ENCODE peak calls at places on chromosomes 7 and 10, in seven cellular contexts. One of them, this sample, is unnamed.
A peak's percentile ranks its signal among the peaks of the same experiment; 100 is the strongest.

GRCh38 chr7:99407849-99408346 is 499 bp downstream of the PDAP1 start:
- DNase-seq in stimulated activated naive CD8-positive, alpha-beta T cell treated with anti-CD3 and anti-CD28 coated beads, Interleukin-15, Interleukin-2, amounts not matched to agents 100 U/mL and 50 U/mL, for 24 hours: peak; percentile 40
- DNase-seq in Calu3: peak; percentile 10
- DNase-seq in IMR-90: peak; percentile 86
- DNase-seq in OCI-M1: peak; percentile 71
- DNase-seq in stimulated activated CD8-positive, alpha-beta memory T cell treated with anti-CD3 and anti-CD28 coated beads, Interleukin-2, amount 100 ng/mL, for 48 hours: no peak
- DNase-seq in iPS-NIHi11: no peak
- DNase-seq in this sample: peak; percentile 37

GRCh38 chr7:13581097-13581496 is 408.4 kb downstream of the ETV1 start:
- DNase-seq in OCI-M1: no peak
- DNase-seq in Calu3: no peak
- DNase-seq in iPS-NIHi11: no peak
- DNase-seq in stimulated activated CD8-positive, alpha-beta memory T cell treated with anti-CD3 and anti-CD28 coated beads, Interleukin-2, amount 100 ng/mL, for 48 hours: no peak
- DNase-seq in IMR-90: no peak
- DNase-seq in stimulated activated naive CD8-positive, alpha-beta T cell treated with anti-CD3 and anti-CD28 coated beads, Interleukin-15, Interleukin-2, amounts not matched to agents 100 U/mL and 50 U/mL, for 24 hours: no peak
- DNase-seq in this sample: no peak

GRCh38 chr10:45997557-45997956 is 25.3 kb downstream of the TIMM23 start:
- DNase-seq in stimulated activated CD8-positive, alpha-beta memory T cell treated with anti-CD3 and anti-CD28 coated beads, Interleukin-2, amount 100 ng/mL, for 48 hours: no peak
- DNase-seq in IMR-90: no peak
- DNase-seq in OCI-M1: no peak
- DNase-seq in Calu3: no peak
- DNase-seq in iPS-NIHi11: no peak
- DNase-seq in stimulated activated naive CD8-positive, alpha-beta T cell treated with anti-CD3 and anti-CD28 coated beads, Interleukin-15, Interleukin-2, amounts not matched to agents 100 U/mL and 50 U/mL, for 24 hours: no peak
- DNase-seq in this sample: no peak

GRCh38 chr10:125428054-125428453 is 254.9 kb downstream of the TEX36 start:
- DNase-seq in OCI-M1: no peak
- DNase-seq in stimulated activated naive CD8-positive, alpha-beta T cell treated with anti-CD3 and anti-CD28 coated beads, Interleukin-15, Interleukin-2, amounts not matched to agents 100 U/mL and 50 U/mL, for 24 hours: no peak
- DNase-seq in Calu3: no peak
- DNase-seq in IMR-90: no peak
- DNase-seq in stimulated activated CD8-positive, alpha-beta memory T cell treated with anti-CD3 and anti-CD28 coated beads, Interleukin-2, amount 100 ng/mL, for 48 hours: no peak
- DNase-seq in iPS-NIHi11: no peak
- DNase-seq in this sample: no peak

GRCh38 chr7:117666019-117666418 is 186.2 kb downstream of the CFTR start:
- DNase-seq in OCI-M1: no peak
- DNase-seq in IMR-90: peak; percentile 83
- DNase-seq in Calu3: no peak
- DNase-seq in stimulated activated naive CD8-positive, alpha-beta T cell treated with anti-CD3 and anti-CD28 coated beads, Interleukin-15, Interleukin-2, amounts not matched to agents 100 U/mL and 50 U/mL, for 24 hours: no peak
- DNase-seq in stimulated activated CD8-positive, alpha-beta memory T cell treated with anti-CD3 and anti-CD28 coated beads, Interleukin-2, amount 100 ng/mL, for 48 hours: no peak
- DNase-seq in iPS-NIHi11: no peak
- DNase-seq in this sample: no peak

GRCh38 chr10:48612241-48612943 is 7.5 kb upstream of the ARHGAP22 start:
- DNase-seq in Calu3: no peak
- DNase-seq in stimulated activated naive CD8-positive, alpha-beta T cell treated with anti-CD3 and anti-CD28 coated beads, Interleukin-15, Interleukin-2, amounts not matched to agents 100 U/mL and 50 U/mL, for 24 hours: no peak
- DNase-seq in OCI-M1: no peak
- DNase-seq in iPS-NIHi11: no peak
- DNase-seq in stimulated activated CD8-positive, alpha-beta memory T cell treated with anti-CD3 and anti-CD28 coated beads, Interleukin-2, amount 100 ng/mL, for 48 hours: no peak
- DNase-seq in IMR-90: peak; percentile 38
- DNase-seq in this sample: no peak

GRCh38 chr7:93902777-93903423 is 3.5 kb upstream of the GNGT1 start:
- DNase-seq in stimulated activated CD8-positive, alpha-beta memory T cell treated with anti-CD3 and anti-CD28 coated beads, Interleukin-2, amount 100 ng/mL, for 48 hours: no peak
- DNase-seq in iPS-NIHi11: peak; percentile 54
- DNase-seq in IMR-90: peak; percentile 75
- DNase-seq in Calu3: peak; percentile 7
- DNase-seq in OCI-M1: peak; percentile 78
- DNase-seq in stimulated activated naive CD8-positive, alpha-beta T cell treated with anti-CD3 and anti-CD28 coated beads, Interleukin-15, Interleukin-2, amounts not matched to agents 100 U/mL and 50 U/mL, for 24 hours: no peak
- DNase-seq in this sample: peak; percentile 82

GRCh38 chr10:125407000-125407502 is 246.7 kb upstream of the CTBP2 start:
- DNase-seq in OCI-M1: no peak
- DNase-seq in iPS-NIHi11: no peak
- DNase-seq in IMR-90: peak; percentile 51
- DNase-seq in Calu3: peak; percentile 6
- DNase-seq in stimulated activated naive CD8-positive, alpha-beta T cell treated with anti-CD3 and anti-CD28 coated beads, Interleukin-15, Interleukin-2, amounts not matched to agents 100 U/mL and 50 U/mL, for 24 hours: no peak
- DNase-seq in stimulated activated CD8-positive, alpha-beta memory T cell treated with anti-CD3 and anti-CD28 coated beads, Interleukin-2, amount 100 ng/mL, for 48 hours: no peak
- DNase-seq in this sample: no peak

GRCh38 chr7:42238709-42239395 is 1.8 kb upstream of the GLI3 start:
- DNase-seq in Calu3: no peak
- DNase-seq in IMR-90: peak; percentile 84
- DNase-seq in iPS-NIHi11: peak; percentile 29
- DNase-seq in stimulated activated CD8-positive, alpha-beta memory T cell treated with anti-CD3 and anti-CD28 coated beads, Interleukin-2, amount 100 ng/mL, for 48 hours: no peak
- DNase-seq in stimulated activated naive CD8-positive, alpha-beta T cell treated with anti-CD3 and anti-CD28 coated beads, Interleukin-15, Interleukin-2, amounts not matched to agents 100 U/mL and 50 U/mL, for 24 hours: no peak
- DNase-seq in OCI-M1: no peak
- DNase-seq in this sample: peak; percentile 58

GRCh38 chr10:120478401-120478800 is 21.4 kb downstream of the PLPP4 start:
- DNase-seq in iPS-NIHi11: no peak
- DNase-seq in OCI-M1: no peak
- DNase-seq in Calu3: no peak
- DNase-seq in stimulated activated CD8-positive, alpha-beta memory T cell treated with anti-CD3 and anti-CD28 coated beads, Interleukin-2, amount 100 ng/mL, for 48 hours: no peak
- DNase-seq in stimulated activated naive CD8-positive, alpha-beta T cell treated with anti-CD3 and anti-CD28 coated beads, Interleukin-15, Interleukin-2, amounts not matched to agents 100 U/mL and 50 U/mL, for 24 hours: no peak
- DNase-seq in IMR-90: no peak
- DNase-seq in this sample: no peak

GRCh38 chr10:48444266-48444665 is 137.8 kb downstream of the MAPK8 start:
- DNase-seq in iPS-NIHi11: peak; percentile 68
- DNase-seq in OCI-M1: peak; percentile 84
- DNase-seq in IMR-90: peak; percentile 51
- DNase-seq in stimulated activated CD8-positive, alpha-beta memory T cell treated with anti-CD3 and anti-CD28 coated beads, Interleukin-2, amount 100 ng/mL, for 48 hours: no peak
- DNase-seq in stimulated activated naive CD8-positive, alpha-beta T cell treated with anti-CD3 and anti-CD28 coated beads, Interleukin-15, Interleukin-2, amounts not matched to agents 100 U/mL and 50 U/mL, for 24 hours: no peak
- DNase-seq in Calu3: no peak
- DNase-seq in this sample: peak; percentile 90

GRCh38 chr10:11787846-11788245 is 35.3 kb upstream of the PROSER2 start:
- DNase-seq in Calu3: no peak
- DNase-seq in IMR-90: no peak
- DNase-seq in OCI-M1: no peak
- DNase-seq in iPS-NIHi11: no peak
- DNase-seq in stimulated activated naive CD8-positive, alpha-beta T cell treated with anti-CD3 and anti-CD28 coated beads, Interleukin-15, Interleukin-2, amounts not matched to agents 100 U/mL and 50 U/mL, for 24 hours: no peak
- DNase-seq in stimulated activated CD8-positive, alpha-beta memory T cell treated with anti-CD3 and anti-CD28 coated beads, Interleukin-2, amount 100 ng/mL, for 48 hours: no peak
- DNase-seq in this sample: no peak

GRCh38 chr10:93993414-93993781 is 333 bp upstream of the PLCE1 start:
- DNase-seq in iPS-NIHi11: no peak
- DNase-seq in stimulated activated CD8-positive, alpha-beta memory T cell treated with anti-CD3 and anti-CD28 coated beads, Interleukin-2, amount 100 ng/mL, for 48 hours: no peak
- DNase-seq in OCI-M1: no peak
- DNase-seq in IMR-90: no peak
- DNase-seq in Calu3: no peak
- DNase-seq in stimulated activated naive CD8-positive, alpha-beta T cell treated with anti-CD3 and anti-CD28 coated beads, Interleukin-15, Interleukin-2, amounts not matched to agents 100 U/mL and 50 U/mL, for 24 hours: no peak
- DNase-seq in this sample: no peak

GRCh38 chr7:84675633-84676034 is 481.0 kb upstream of the SEMA3A start:
- DNase-seq in IMR-90: no peak
- DNase-seq in stimulated activated CD8-positive, alpha-beta memory T cell treated with anti-CD3 and anti-CD28 coated beads, Interleukin-2, amount 100 ng/mL, for 48 hours: no peak
- DNase-seq in Calu3: peak; percentile 25
- DNase-seq in iPS-NIHi11: no peak
- DNase-seq in stimulated activated naive CD8-positive, alpha-beta T cell treated with anti-CD3 and anti-CD28 coated beads, Interleukin-15, Interleukin-2, amounts not matched to agents 100 U/mL and 50 U/mL, for 24 hours: no peak
- DNase-seq in OCI-M1: peak; percentile 28
- DNase-seq in this sample: peak; percentile 4

GRCh38 chr10:88493676-88494483 is 89.2 kb downstream of the RNLS start:
- DNase-seq in IMR-90: peak; percentile 85
- DNase-seq in stimulated activated CD8-positive, alpha-beta memory T cell treated with anti-CD3 and anti-CD28 coated beads, Interleukin-2, amount 100 ng/mL, for 48 hours: no peak
- DNase-seq in OCI-M1: no peak
- DNase-seq in iPS-NIHi11: no peak
- DNase-seq in Calu3: no peak
- DNase-seq in stimulated activated naive CD8-positive, alpha-beta T cell treated with anti-CD3 and anti-CD28 coated beads, Interleukin-15, Interleukin-2, amounts not matched to agents 100 U/mL and 50 U/mL, for 24 hours: no peak
- DNase-seq in this sample: no peak

This sample was measured in A673.